ENCODE peak calls at places on chromosomes 1 and 21, in seven cellular contexts. T is GM12878; E is HCT116; U is CD8-positive, alpha-beta T cell; M is lower lobe of right lung; Y is GM23338; F is body of pancreas. W is an unnamed sample. For H3K4me1, the result is how much of the 10 kb centered on the place peaks cover.

GRCh38 chr1:7369866-7370265 is 401.2 kb upstream of the VAMP3 start:
- DNase-seq in U (no peak), E (no peak), F (no peak), M (no peak), T (no peak), Y (no peak), W (no peak)

GRCh38 chr1:67564193-67564592 is 120.8 kb upstream of the GADD45A start:
- DNase-seq in T (no peak), Y (no peak), U (no peak), E (no peak), F (no peak), M (no peak), W (peak)

GRCh38 chr1:109193653-109194590 is 19.8 kb upstream of the SARS1 start:
- DNase-seq in M (peak), F (peak), Y (peak), T (peak), U (peak), E (no peak), W (no peak)

GRCh38 chr1:236808005-236808404 is 12.9 kb downstream of the MTR start:
- DNase-seq in Y (no peak), M (no peak), E (no peak), F (no peak), T (no peak), U (no peak), W (no peak)

GRCh38 chr1:33966346-33967141 is 102.7 kb downstream of the HMGB4 start:
- DNase-seq in E (no peak), M (no peak), Y (peak), F (peak), T (no peak), U (no peak), W (no peak)

GRCh38 chr21:41555053-41555452 is 47.1 kb upstream of the TMPRSS2 start:
- DNase-seq in E (no peak), T (no peak), Y (no peak), M (no peak), F (no peak), U (no peak), W (no peak)

GRCh38 chr21:44374601-44375280 is 21.3 kb downstream of the TRPM2 start:
- DNase-seq in U (no peak), Y (no peak), T (no peak), M (no peak), E (no peak), F (no peak), W (no peak)

GRCh38 chr1:4173731-4174130 is 273.7 kb upstream of the C1orf174 start:
- DNase-seq in U (no peak), F (no peak), E (no peak), Y (no peak), M (no peak), T (no peak), W (no peak)

GRCh38 chr1:111450185-111450584 is 921 bp downstream of the ATP5PB start:
- DNase-seq in Y (no peak), F (no peak), E (no peak), U (no peak), T (no peak), M (no peak), W (no peak)

GRCh38 chr1:111454859-111455641 is 5.8 kb downstream of the ATP5PB start:
- DNase-seq in Y (no peak), U (no peak), M (no peak), F (no peak), T (peak), E (no peak), W (no peak)

GRCh38 chr1:111455642-111456031 is 6.4 kb downstream of the ATP5PB start:
- DNase-seq in U (no peak), F (no peak), M (no peak), E (no peak), Y (no peak), T (no peak), W (no peak)

GRCh38 chr1:111452581-111452980 is 3.3 kb downstream of the ATP5PB start:
- DNase-seq in T (no peak), M (no peak), U (no peak), Y (no peak), E (no peak), F (no peak), W (no peak)

GRCh38 chr1:111453706-111454105 is 4.4 kb downstream of the ATP5PB start:
- DNase-seq in F (no peak), Y (no peak), E (no peak), U (no peak), M (no peak), T (no peak), W (no peak)
- H3K4me1 ChIP-seq in F (under half), Y (under half), E (under half), U (half or more), M (under half), T (under half), W (under half)

GRCh38 chr1:114034561-114035303 is 55.5 kb downstream of the OLFML3 start:
- DNase-seq in U (no peak), F (no peak), Y (peak), M (no peak), E (no peak), T (no peak), W (no peak)
- H3K27ac ChIP-seq in U (no peak), F (no peak), Y (peak), M (no peak), E (no peak), T (no peak), W (no peak)

DNA sequence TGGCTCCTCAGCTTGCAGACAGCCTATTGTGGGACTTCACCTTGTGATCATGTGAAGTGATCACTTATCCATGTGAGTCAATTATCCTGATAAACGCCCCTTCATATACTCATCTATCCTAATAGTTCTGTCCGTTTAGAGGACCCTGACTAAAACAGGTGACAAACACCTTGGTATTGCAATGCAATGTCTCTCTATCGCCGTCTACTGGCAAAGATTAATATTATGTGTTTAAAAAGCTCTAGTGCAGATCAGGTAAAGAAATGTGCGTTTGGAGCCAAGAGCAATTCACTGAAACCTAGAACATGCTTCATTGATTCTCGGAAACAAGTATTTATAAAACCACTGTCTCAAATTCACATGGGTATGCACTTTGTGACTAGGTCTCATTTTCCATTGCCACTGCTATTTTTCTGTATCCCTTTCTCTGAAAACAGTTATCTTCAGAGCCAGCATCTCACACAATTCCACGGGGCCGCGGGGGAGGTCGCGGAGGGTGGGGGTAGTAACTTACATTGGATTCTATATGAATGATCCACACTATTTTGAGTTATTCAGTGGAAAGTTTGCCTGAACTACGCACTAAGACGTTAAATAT is 554.6 kb upstream of the NCAM2 start:
- DNase-seq in T (no peak), M (no peak), U (no peak), F (no peak), Y (peak), E (no peak), W (no peak)
- TF ChIP-seq CTCF in T (peak), M (peak), U (no peak), F (peak), Y (peak), E (peak), W (peak)

DNA sequence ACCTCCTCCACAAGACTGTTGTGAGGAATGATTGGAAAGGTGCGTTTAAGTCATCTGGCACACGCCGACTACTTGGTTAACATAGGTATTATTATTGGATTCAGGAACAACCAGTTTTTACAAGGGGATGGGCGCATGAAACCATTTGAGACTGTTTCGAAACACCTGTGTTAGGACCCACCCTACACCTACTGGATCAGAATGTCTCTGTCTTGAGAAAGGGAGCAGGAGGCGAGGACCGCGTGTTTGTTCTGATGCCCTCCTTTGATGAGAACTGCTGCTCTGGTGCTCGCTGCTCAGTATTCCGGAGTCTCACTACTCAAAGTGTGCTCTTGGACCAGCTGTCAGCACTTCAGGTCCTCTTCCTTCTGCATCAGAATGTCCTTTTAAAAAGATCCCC is 7.3 kb downstream of the H6PD start:
- DNase-seq in F (no peak), U (no peak), M (no peak), Y (no peak), T (no peak), E (no peak), W (no peak)
- H3K4me1 ChIP-seq in F (half or more), U (under half), M (half or more), Y (under half), T (under half), E (under half), W (under half)